ENCODE peak calls at places on chromosome 7, in nine cellular contexts. M is retinal pigment epithelial cell; F is mucosa of descending colon; P is astrocyte; G is CD8-positive, alpha-beta T cell; X is cardiac muscle cell; K is upper lobe of right lung; D is AG04450; J is MM.1S. E is an unnamed sample.

GRCh38 chr7:123351506-123352225 is 151.9 kb upstream of the SLC13A1 start:
- DNase-seq in X (no peak), D (no peak), P (no peak), J (no peak), M (no peak), G (no peak), K (no peak), F (no peak), E (no peak)

GRCh38 chr7:36871863-36872262 is 147.6 kb upstream of the AOAH start:
- DNase-seq in M (no peak), X (peak; percentile 29), K (no peak), F (no peak), G (no peak), J (no peak), D (no peak), P (no peak), E (no peak)

GRCh38 chr7:148501707-148502139 is 88.8 kb upstream of the C7orf33 start:
- DNase-seq in K (no peak), G (no peak), J (peak; percentile 92), D (no peak), X (peak; percentile 79), M (no peak), F (no peak), P (peak; percentile 6), E (no peak)

GRCh38 chr7:100612730-100613446 is 548 bp downstream of the MOSPD3 start:
- DNase-seq in P (no peak), F (no peak), X (no peak), G (no peak), D (no peak), J (no peak), K (peak; percentile 69), M (no peak), E (no peak)

GRCh38 chr7:42142089-42142488 is 94.9 kb downstream of the GLI3 start:
- DNase-seq in X (no peak), P (no peak), G (no peak), J (no peak), D (no peak), K (no peak), F (no peak), M (no peak), E (no peak)

GRCh38 chr7:134778941-134779740 is at the start of gene CALD1:
- DNase-seq in D (peak; percentile 99), G (no peak), J (peak; percentile 22), F (peak; percentile 53), P (peak; percentile 100), K (no peak), M (peak; percentile 94), X (peak; percentile 90), E (peak; percentile 98)

GRCh38 chr7:47556511-47557180 is 25.3 kb downstream of the TNS3 start:
- DNase-seq in K (no peak), P (no peak), D (no peak), F (no peak), G (no peak), X (no peak), M (no peak), J (no peak), E (no peak)

GRCh38 chr7:116834815-116835533 is 27.4 kb upstream of the CAPZA2 start:
- DNase-seq in G (no peak), M (no peak), F (no peak), X (peak; percentile 60), J (no peak), P (peak; percentile 48), K (no peak), D (no peak), E (peak; percentile 10)

GRCh38 chr7:127437772-127438330 is 45.3 kb upstream of the ZNF800 start:
- DNase-seq in J (no peak), F (no peak), D (peak; percentile 58), P (peak; percentile 83), K (no peak), M (peak; percentile 60), G (no peak), X (no peak), E (peak; percentile 55)

GRCh38 chr7:7112868-7113267 is 69.5 kb upstream of the C1GALT1 start:
- DNase-seq in F (no peak), P (no peak), G (no peak), D (no peak), K (no peak), X (no peak), J (no peak), M (no peak), E (no peak)

GRCh38 chr7:1914321-1914720 is 244.2 kb downstream of the ELFN1 start:
- DNase-seq in J (no peak), M (no peak), D (no peak), K (no peak), X (no peak), F (peak; percentile 53), P (no peak), G (no peak), E (no peak)

GRCh38 chr7:32102432-32102851 is 32.2 kb upstream of the PDE1C start:
- DNase-seq in J (no peak), D (no peak), F (no peak), M (no peak), P (no peak), X (no peak), K (no peak), G (no peak), E (no peak)

GRCh38 chr7:18345641-18346234 is 149.8 kb upstream of the HDAC9 start:
- DNase-seq in J (peak; percentile 60), G (no peak), F (no peak), X (peak; percentile 68), K (no peak), M (no peak), P (peak; percentile 6), D (no peak), E (no peak)

DNA sequence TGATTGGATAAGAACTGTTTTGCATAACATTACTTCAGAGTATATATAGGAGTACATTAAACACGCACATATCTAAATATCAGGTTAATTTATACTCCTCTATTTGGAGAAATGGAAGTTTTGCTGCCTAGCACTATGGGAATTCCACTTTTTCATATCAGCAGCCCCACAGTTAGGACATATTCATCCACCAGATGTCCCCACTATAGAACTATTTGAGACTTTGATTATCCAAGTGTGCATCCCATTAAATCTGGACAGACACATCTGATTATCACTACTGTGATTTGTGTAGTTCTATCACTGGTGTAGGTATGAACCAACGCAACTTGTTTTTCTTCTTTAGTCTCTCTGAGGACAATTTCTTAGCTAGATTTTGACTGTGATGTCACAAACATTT is 345.7 kb downstream of the THSD7A start:
- DNase-seq in M (no peak), X (no peak), J (no peak), K (no peak), G (no peak), P (no peak), F (no peak), D (no peak), E (no peak)
- TF ChIP-seq CTCF in M (peak; percentile 9), X (peak; percentile 4), J (no peak), K (peak; percentile 17), G (no peak), P (no peak), F (no peak), D (no peak), E (no peak)

DNA sequence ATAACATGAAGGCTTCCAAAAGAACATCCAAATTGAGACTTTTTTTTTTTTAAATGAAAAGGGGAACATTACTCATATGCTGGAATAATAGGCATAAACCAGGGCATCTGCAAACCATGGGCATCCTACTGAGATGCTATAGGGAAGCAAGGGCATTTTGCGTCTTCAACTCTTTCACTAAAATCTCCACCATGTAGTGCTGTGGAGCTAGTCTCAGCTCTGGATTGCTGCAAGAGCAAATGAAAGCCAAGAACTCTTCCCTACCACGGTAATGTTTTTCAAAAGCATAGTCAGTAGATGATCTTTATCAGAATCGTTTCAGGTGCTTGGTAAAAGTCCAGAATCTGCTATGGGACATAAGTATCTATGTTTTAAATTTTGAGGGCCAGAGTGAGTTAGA is 79.3 kb downstream of the PALS2 start:
- DNase-seq in X (no peak), P (no peak), D (no peak), J (no peak), M (no peak), G (no peak), K (no peak), F (no peak), E (no peak)
- H3K4me3 ChIP-seq in X (no peak overlapping the region), P (no peak overlapping the region), D (no peak overlapping the region), J (no peak overlapping the region), M (no peak overlapping the region), G (no peak overlapping the region), K (no peak overlapping the region), F (no peak overlapping the region), E (no peak overlapping the region)

GRCh38 chr7:5602734-5603133 is 178.7 kb downstream of the RNF216 start:
- DNase-seq in K (no peak), P (no peak), D (no peak), J (no peak), G (no peak), X (no peak), M (no peak), F (no peak), E (no peak)

GRCh38 chr7:5598769-5599371 is 175.2 kb upstream of the TNRC18 start:
- DNase-seq in X (peak; percentile 43), P (no peak), M (no peak), F (no peak), D (no peak), J (no peak), K (no peak), G (no peak), E (no peak)

GRCh38 chr7:5599543-5600200 is 176.0 kb upstream of the TNRC18 start:
- DNase-seq in J (no peak), G (no peak), F (no peak), X (no peak), P (no peak), D (no peak), K (no peak), M (no peak), E (no peak)

GRCh38 chr7:5606235-5606634 is 175.2 kb downstream of the RNF216 start:
- DNase-seq in J (no peak), X (no peak), K (no peak), G (no peak), F (no peak), M (no peak), P (no peak), D (no peak), E (no peak)

GRCh38 chr7:5603193-5604140 is 178.0 kb downstream of the RNF216 start:
- DNase-seq in F (no peak), G (no peak), P (no peak), D (no peak), K (no peak), X (no peak), M (no peak), J (no peak), E (no peak)
- TF ChIP-seq CTCF in F (no peak), G (no peak), P (no peak), D (no peak), K (no peak), X (no peak), M (no peak), J (no peak), E (no peak)

GRCh38 chr7:70006411-70006920 is 408.2 kb downstream of the AUTS2 start:
- DNase-seq in J (no peak), P (no peak), X (peak; percentile 53), F (no peak), D (no peak), M (no peak), K (no peak), G (no peak), E (no peak)

GRCh38 chr7:70000747-70001348 is 402.6 kb downstream of the AUTS2 start:
- DNase-seq in P (no peak), F (no peak), D (no peak), G (no peak), K (no peak), M (no peak), X (no peak), J (no peak), E (no peak)

DNA sequence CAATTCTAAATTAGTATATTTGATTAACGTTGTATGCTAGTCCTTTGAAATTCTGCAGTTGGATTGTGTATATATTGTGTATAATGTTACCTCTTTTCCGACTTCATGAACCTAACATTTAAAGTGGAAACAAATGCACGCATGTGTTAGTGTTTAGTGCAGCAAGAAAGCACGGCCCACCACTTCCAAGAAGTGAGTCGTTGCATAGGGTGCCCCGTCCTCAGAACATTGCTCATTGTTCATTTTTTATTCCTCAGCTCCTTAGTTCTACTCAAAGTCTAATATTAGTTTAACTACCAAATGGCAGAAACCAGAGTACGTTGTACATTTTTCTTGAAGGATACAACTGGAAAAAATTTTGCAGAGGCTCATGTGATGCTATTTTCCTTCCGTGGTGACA is 407.6 kb downstream of the AUTS2 start:
- DNase-seq in P (no peak), M (no peak), F (no peak), J (no peak), G (no peak), X (no peak), D (no peak), K (no peak), E (no peak)
- H3K4me3 ChIP-seq in P (no peak overlapping the region), M (no peak overlapping the region), F (no peak overlapping the region), J (no peak overlapping the region), G (no peak overlapping the region), X (no peak overlapping the region), D (no peak overlapping the region), K (no peak overlapping the region), E (no peak overlapping the region)